ENCODE peak calls at places on chromosomes 1 and 21, in six cellular contexts. One of them, this sample, is unnamed.
A peak's percentile ranks its signal among the peaks of the same experiment; 100 is the strongest.

GRCh38 chr1:36594041-36594440 is 111.3 kb upstream of the CSF3R start:
- DNase-seq in D341Med: no peak
- DNase-seq in T-helper 2 cell: no peak
- DNase-seq in activated T-cell treated with anti-CD3 and anti-CD28 coated beads, Interleukin-2, amount 50 U/mL, for 72 hours: no peak
- DNase-seq in stimulated activated CD8-positive, alpha-beta memory T cell treated with anti-CD3 and anti-CD28 coated beads, Interleukin-2, amount 100 ng/mL, for 1 hour: no peak
- DNase-seq in Right ventricle myocardium superior: no peak
- DNase-seq in this sample: no peak

GRCh38 chr1:213060836-213061235 is 9.8 kb downstream of the RPS6KC1 start:
- DNase-seq in D341Med: no peak
- DNase-seq in T-helper 2 cell: no peak
- DNase-seq in activated T-cell treated with anti-CD3 and anti-CD28 coated beads, Interleukin-2, amount 50 U/mL, for 72 hours: no peak
- DNase-seq in stimulated activated CD8-positive, alpha-beta memory T cell treated with anti-CD3 and anti-CD28 coated beads, Interleukin-2, amount 100 ng/mL, for 1 hour: no peak
- DNase-seq in Right ventricle myocardium superior: no peak
- DNase-seq in this sample: no peak

GRCh38 chr1:19353596-19353995 is 41.5 kb downstream of the SLC66A1 start:
- DNase-seq in D341Med: no peak
- DNase-seq in T-helper 2 cell: no peak
- DNase-seq in activated T-cell treated with anti-CD3 and anti-CD28 coated beads, Interleukin-2, amount 50 U/mL, for 72 hours: no peak
- DNase-seq in stimulated activated CD8-positive, alpha-beta memory T cell treated with anti-CD3 and anti-CD28 coated beads, Interleukin-2, amount 100 ng/mL, for 1 hour: no peak
- DNase-seq in Right ventricle myocardium superior: no peak
- DNase-seq in this sample: no peak

GRCh38 chr1:210464519-210465039 is 135.9 kb downstream of the HHAT start:
- DNase-seq in D341Med: no peak
- DNase-seq in T-helper 2 cell: peak; percentile 1
- DNase-seq in activated T-cell treated with anti-CD3 and anti-CD28 coated beads, Interleukin-2, amount 50 U/mL, for 72 hours: peak; percentile 32
- DNase-seq in stimulated activated CD8-positive, alpha-beta memory T cell treated with anti-CD3 and anti-CD28 coated beads, Interleukin-2, amount 100 ng/mL, for 1 hour: no peak
- DNase-seq in Right ventricle myocardium superior: no peak
- DNase-seq in this sample: peak; percentile 8

GRCh38 chr1:7886346-7886745 is 33.5 kb upstream of the UTS2 start:
- DNase-seq in D341Med: no peak
- DNase-seq in T-helper 2 cell: no peak
- DNase-seq in activated T-cell treated with anti-CD3 and anti-CD28 coated beads, Interleukin-2, amount 50 U/mL, for 72 hours: no peak
- DNase-seq in stimulated activated CD8-positive, alpha-beta memory T cell treated with anti-CD3 and anti-CD28 coated beads, Interleukin-2, amount 100 ng/mL, for 1 hour: no peak
- DNase-seq in Right ventricle myocardium superior: no peak
- DNase-seq in this sample: no peak

GRCh38 chr1:224054611-224055010 is 59.3 kb upstream of the FBXO28 start:
- DNase-seq in D341Med: no peak
- DNase-seq in T-helper 2 cell: no peak
- DNase-seq in activated T-cell treated with anti-CD3 and anti-CD28 coated beads, Interleukin-2, amount 50 U/mL, for 72 hours: no peak
- DNase-seq in stimulated activated CD8-positive, alpha-beta memory T cell treated with anti-CD3 and anti-CD28 coated beads, Interleukin-2, amount 100 ng/mL, for 1 hour: no peak
- DNase-seq in Right ventricle myocardium superior: no peak
- DNase-seq in this sample: no peak

GRCh38 chr1:57007948-57008347 is 42.1 kb upstream of the C8B start:
- DNase-seq in D341Med: no peak
- DNase-seq in T-helper 2 cell: no peak
- DNase-seq in activated T-cell treated with anti-CD3 and anti-CD28 coated beads, Interleukin-2, amount 50 U/mL, for 72 hours: no peak
- DNase-seq in stimulated activated CD8-positive, alpha-beta memory T cell treated with anti-CD3 and anti-CD28 coated beads, Interleukin-2, amount 100 ng/mL, for 1 hour: no peak
- DNase-seq in Right ventricle myocardium superior: no peak
- DNase-seq in this sample: no peak

GRCh38 chr1:152111515-152111968 is 3.7 kb downstream of the TCHH start:
- DNase-seq in D341Med: no peak
- DNase-seq in T-helper 2 cell: no peak
- DNase-seq in activated T-cell treated with anti-CD3 and anti-CD28 coated beads, Interleukin-2, amount 50 U/mL, for 72 hours: peak; percentile 32
- DNase-seq in stimulated activated CD8-positive, alpha-beta memory T cell treated with anti-CD3 and anti-CD28 coated beads, Interleukin-2, amount 100 ng/mL, for 1 hour: no peak
- DNase-seq in Right ventricle myocardium superior: no peak
- DNase-seq in this sample: peak; percentile 51

GRCh38 chr1:44500181-44501021 is 95.3 kb downstream of the RNF220 start:
- DNase-seq in D341Med: peak; percentile 50
- DNase-seq in T-helper 2 cell: no peak
- DNase-seq in activated T-cell treated with anti-CD3 and anti-CD28 coated beads, Interleukin-2, amount 50 U/mL, for 72 hours: no peak
- DNase-seq in stimulated activated CD8-positive, alpha-beta memory T cell treated with anti-CD3 and anti-CD28 coated beads, Interleukin-2, amount 100 ng/mL, for 1 hour: no peak
- DNase-seq in Right ventricle myocardium superior: no peak
- DNase-seq in this sample: no peak

GRCh38 chr1:45785583-45785982 is 17.8 kb upstream of the MAST2 start:
- DNase-seq in D341Med: no peak
- DNase-seq in T-helper 2 cell: no peak
- DNase-seq in activated T-cell treated with anti-CD3 and anti-CD28 coated beads, Interleukin-2, amount 50 U/mL, for 72 hours: peak; percentile 19
- DNase-seq in stimulated activated CD8-positive, alpha-beta memory T cell treated with anti-CD3 and anti-CD28 coated beads, Interleukin-2, amount 100 ng/mL, for 1 hour: no peak
- DNase-seq in Right ventricle myocardium superior: no peak
- DNase-seq in this sample: peak; percentile 43

GRCh38 chr1:2985121-2985561 is 36.1 kb upstream of the ACTRT2 start:
- DNase-seq in D341Med: no peak
- DNase-seq in T-helper 2 cell: no peak
- DNase-seq in activated T-cell treated with anti-CD3 and anti-CD28 coated beads, Interleukin-2, amount 50 U/mL, for 72 hours: no peak
- DNase-seq in stimulated activated CD8-positive, alpha-beta memory T cell treated with anti-CD3 and anti-CD28 coated beads, Interleukin-2, amount 100 ng/mL, for 1 hour: no peak
- DNase-seq in Right ventricle myocardium superior: peak; percentile 32
- DNase-seq in this sample: no peak

GRCh38 chr1:229848762-229849677 is 218.0 kb upstream of the GALNT2 start:
- DNase-seq in D341Med: peak; percentile 74
- DNase-seq in T-helper 2 cell: no peak
- DNase-seq in activated T-cell treated with anti-CD3 and anti-CD28 coated beads, Interleukin-2, amount 50 U/mL, for 72 hours: no peak
- DNase-seq in stimulated activated CD8-positive, alpha-beta memory T cell treated with anti-CD3 and anti-CD28 coated beads, Interleukin-2, amount 100 ng/mL, for 1 hour: no peak
- DNase-seq in Right ventricle myocardium superior: no peak
- DNase-seq in this sample: no peak

GRCh38 chr21:43315244-43316137 is 111.4 kb downstream of the SIK1 start:
- DNase-seq in D341Med: no peak
- DNase-seq in T-helper 2 cell: no peak
- DNase-seq in activated T-cell treated with anti-CD3 and anti-CD28 coated beads, Interleukin-2, amount 50 U/mL, for 72 hours: no peak
- DNase-seq in stimulated activated CD8-positive, alpha-beta memory T cell treated with anti-CD3 and anti-CD28 coated beads, Interleukin-2, amount 100 ng/mL, for 1 hour: no peak
- DNase-seq in Right ventricle myocardium superior: no peak
- DNase-seq in this sample: no peak

GRCh38 chr1:240649733-240650700 is 38.1 kb upstream of the GREM2 start:
- DNase-seq in D341Med: no peak
- DNase-seq in T-helper 2 cell: no peak
- DNase-seq in activated T-cell treated with anti-CD3 and anti-CD28 coated beads, Interleukin-2, amount 50 U/mL, for 72 hours: no peak
- DNase-seq in stimulated activated CD8-positive, alpha-beta memory T cell treated with anti-CD3 and anti-CD28 coated beads, Interleukin-2, amount 100 ng/mL, for 1 hour: no peak
- DNase-seq in Right ventricle myocardium superior: no peak
- DNase-seq in this sample: no peak

GRCh38 chr1:8816831-8817412 is 518 bp downstream of the RERE start:
- DNase-seq in D341Med: peak; percentile 58
- DNase-seq in T-helper 2 cell: no peak
- DNase-seq in activated T-cell treated with anti-CD3 and anti-CD28 coated beads, Interleukin-2, amount 50 U/mL, for 72 hours: peak; percentile 31
- DNase-seq in stimulated activated CD8-positive, alpha-beta memory T cell treated with anti-CD3 and anti-CD28 coated beads, Interleukin-2, amount 100 ng/mL, for 1 hour: peak; percentile 3
- DNase-seq in Right ventricle myocardium superior: peak; percentile 52
- DNase-seq in this sample: peak; percentile 38

GRCh38 chr1:67844988-67845387 is 11.7 kb upstream of the GNG12 start:
- DNase-seq in D341Med: no peak
- DNase-seq in T-helper 2 cell: no peak
- DNase-seq in activated T-cell treated with anti-CD3 and anti-CD28 coated beads, Interleukin-2, amount 50 U/mL, for 72 hours: no peak
- DNase-seq in stimulated activated CD8-positive, alpha-beta memory T cell treated with anti-CD3 and anti-CD28 coated beads, Interleukin-2, amount 100 ng/mL, for 1 hour: no peak
- DNase-seq in Right ventricle myocardium superior: no peak
- DNase-seq in this sample: no peak

GRCh38 chr1:27789511-27790154 is 16.6 kb downstream of the STX12 start:
- DNase-seq in D341Med: no peak
- DNase-seq in T-helper 2 cell: no peak
- DNase-seq in activated T-cell treated with anti-CD3 and anti-CD28 coated beads, Interleukin-2, amount 50 U/mL, for 72 hours: no peak
- DNase-seq in stimulated activated CD8-positive, alpha-beta memory T cell treated with anti-CD3 and anti-CD28 coated beads, Interleukin-2, amount 100 ng/mL, for 1 hour: no peak
- DNase-seq in Right ventricle myocardium superior: no peak
- DNase-seq in this sample: no peak

This sample was measured in activated naive CD8-positive, alpha-beta T cell treated with anti-CD3 and anti-CD28 coated beads for 36 hours.